ENCODE peak calls at places on chromosomes 16 and 17, in six cellular contexts. J is NCI-H1105, Y is cerebellar cortex, I is HCT116, T is lung, O is epithelial cell of esophagus. U is an unnamed sample.

GRCh38 chr17:76146053-76146875 is 5.2 kb upstream of the FOXJ1 start:
- DNase-seq in I (no peak), O (no peak), T (no peak), Y (no peak), J (no peak), U (no peak)

GRCh38 chr17:78342438-78343098 is 17.3 kb downstream of the SOCS3 start:
- DNase-seq in Y (no peak), I (peak), J (no peak), T (no peak), O (peak), U (peak)

GRCh38 chr17:1486802-1487695 is 5.4 kb downstream of the MYO1C start:
- DNase-seq in I (peak), Y (peak), O (peak), J (no peak), T (peak), U (peak)

GRCh38 chr17:62614142-62614541 is 13.3 kb upstream of the MRC2 start:
- DNase-seq in J (no peak), O (no peak), Y (no peak), I (no peak), T (no peak), U (no peak)

GRCh38 chr16:85556456-85557082 is 56.6 kb upstream of the GSE1 start:
- DNase-seq in T (peak), Y (no peak), O (peak), J (no peak), I (no peak), U (peak)

GRCh38 chr16:88673685-88674398 is 11.0 kb upstream of the MVD start:
- DNase-seq in Y (no peak), I (no peak), T (no peak), J (no peak), O (no peak), U (no peak)

GRCh38 chr16:51818342-51818944 is 667.4 kb upstream of the SALL1 start:
- DNase-seq in I (no peak), T (no peak), J (peak), O (peak), Y (no peak), U (no peak)

GRCh38 chr17:45246861-45247428 is 14.9 kb downstream of the SPATA32 start:
- DNase-seq in T (no peak), Y (peak), O (no peak), I (no peak), J (peak), U (no peak)

GRCh38 chr16:67068212-67068753 is 39.3 kb downstream of the CBFB start:
- DNase-seq in Y (no peak), J (no peak), O (peak), I (no peak), T (no peak), U (no peak)

GRCh38 chr17:78276499-78276898 is 45.1 kb downstream of the TMEM235 start:
- DNase-seq in O (no peak), J (no peak), I (no peak), T (no peak), Y (no peak), U (no peak)